ENCODE peak calls at places on chromosomes 1 and 21, in five cellular contexts. A is H54; N is astrocyte of the hippocampus; C is stimulated activated CD4-positive, alpha-beta T cell treated with anti-CD3 and anti-CD28 coated beads, Interleukin-2, amount 100 ng/mL, for 48 hours; Y is Ammon's horn. M is an unnamed sample.

GRCh38 chr1:248303324-248303723 is at the start of gene OR2T12:
- DNase-seq in N (no peak), Y (no peak), A (no peak), C (no peak), M (no peak)

GRCh38 chr1:214445846-214446614 is 105.4 kb downstream of the PTPN14 start:
- DNase-seq in A (peak), Y (no peak), C (no peak), N (peak), M (peak)

GRCh38 chr21:33866851-33867250 is 48.8 kb downstream of the ATP5PO start:
- DNase-seq in A (peak), N (no peak), C (no peak), Y (no peak), M (no peak)

GRCh38 chr1:246035060-246035531 is 472.0 kb downstream of the SMYD3 start:
- DNase-seq in N (no peak), A (no peak), Y (no peak), C (no peak), M (no peak)

GRCh38 chr21:35932232-35932911 is 128.0 kb downstream of the SETD4 start:
- DNase-seq in A (peak), Y (peak), C (no peak), N (peak), M (peak)

GRCh38 chr1:20588634-20589225 is at the start of gene CDA:
- DNase-seq in Y (no peak), A (no peak), C (no peak), N (no peak), M (peak)

GRCh38 chr21:45129231-45129923 is 55.0 kb downstream of the ADARB1 start:
- DNase-seq in N (no peak), Y (no peak), C (no peak), A (peak), M (no peak)

GRCh38 chr1:181424786-181425403 is 58.4 kb upstream of the CACNA1E start:
- DNase-seq in N (peak), C (peak), Y (peak), A (peak), M (peak)

GRCh38 chr1:205921559-205921887 is 21.7 kb downstream of the SLC26A9 start:
- DNase-seq in Y (no peak), C (no peak), A (no peak), N (no peak), M (no peak)

GRCh38 chr21:28152729-28153128 is 839.9 kb downstream of the LTN1 start:
- DNase-seq in C (no peak), A (no peak), N (no peak), Y (no peak), M (no peak)

GRCh38 chr21:37914211-37914900 is 1.9 kb downstream of the KCNJ6 start:
- DNase-seq in N (peak), A (no peak), C (no peak), Y (peak), M (no peak)

GRCh38 chr21:35814858-35815619 is 245.3 kb downstream of the SETD4 start:
- DNase-seq in Y (no peak), N (peak), C (no peak), A (no peak), M (no peak)

GRCh38 chr1:109828756-109829505 is 65.2 kb upstream of the EPS8L3 start:
- DNase-seq in Y (no peak), N (no peak), C (no peak), A (no peak), M (no peak)

GRCh38 chr1:147781056-147781471 is 20.7 kb upstream of the GJA5 start:
- DNase-seq in N (peak), C (no peak), A (no peak), Y (no peak), M (no peak)

GRCh38 chr1:206723500-206724472 is 39.1 kb downstream of the MAPKAPK2 start:
- DNase-seq in N (peak), Y (no peak), A (peak), C (no peak), M (no peak)